ENCODE peak calls at places on chromosomes 13 and 19, in six cellular contexts. One of them, this sample, is unnamed.

GRCh38 chr13:45206340-45206739 is 5.5 kb upstream of the KCTD4 start:
- DNase-seq in mesendoderm: no peak
- DNase-seq in mammary epithelial cell: peak
- DNase-seq in CD4-positive, CD25-positive, alpha-beta regulatory T cell: no peak
- DNase-seq in CD8-positive, alpha-beta memory T cell: no peak
- DNase-seq in heart left ventricle: no peak
- DNase-seq in this sample: no peak

GRCh38 chr13:30394798-30395191 is 27.5 kb upstream of the UBE2L5 start:
- DNase-seq in mesendoderm: no peak
- DNase-seq in mammary epithelial cell: peak
- DNase-seq in CD4-positive, CD25-positive, alpha-beta regulatory T cell: peak
- DNase-seq in CD8-positive, alpha-beta memory T cell: no peak
- DNase-seq in heart left ventricle: no peak
- DNase-seq in this sample: no peak

GRCh38 chr19:14497347-14497921 is 1.5 kb upstream of the GIPC1 start:
- DNase-seq in mesendoderm: no peak
- DNase-seq in mammary epithelial cell: no peak
- DNase-seq in CD4-positive, CD25-positive, alpha-beta regulatory T cell: no peak
- DNase-seq in CD8-positive, alpha-beta memory T cell: no peak
- DNase-seq in heart left ventricle: no peak
- DNase-seq in this sample: no peak

GRCh38 chr13:99029576-99029975 is 51.7 kb upstream of the DOCK9 start:
- DNase-seq in mesendoderm: no peak
- DNase-seq in mammary epithelial cell: no peak
- DNase-seq in CD4-positive, CD25-positive, alpha-beta regulatory T cell: no peak
- DNase-seq in CD8-positive, alpha-beta memory T cell: no peak
- DNase-seq in heart left ventricle: no peak
- DNase-seq in this sample: no peak

GRCh38 chr19:20070691-20071090 is 7.1 kb upstream of the ZNF90 start:
- DNase-seq in mesendoderm: no peak
- DNase-seq in mammary epithelial cell: no peak
- DNase-seq in CD4-positive, CD25-positive, alpha-beta regulatory T cell: no peak
- DNase-seq in CD8-positive, alpha-beta memory T cell: no peak
- DNase-seq in heart left ventricle: no peak
- DNase-seq in this sample: no peak

GRCh38 chr13:99805361-99805760 is 166.2 kb downstream of the ZIC5 start:
- DNase-seq in mesendoderm: peak
- DNase-seq in mammary epithelial cell: no peak
- DNase-seq in CD4-positive, CD25-positive, alpha-beta regulatory T cell: no peak
- DNase-seq in CD8-positive, alpha-beta memory T cell: no peak
- DNase-seq in heart left ventricle: no peak
- DNase-seq in this sample: no peak

GRCh38 chr19:40576181-40576584 is 490 bp upstream of the SHKBP1 start:
- DNase-seq in mesendoderm: peak
- DNase-seq in mammary epithelial cell: no peak
- DNase-seq in CD4-positive, CD25-positive, alpha-beta regulatory T cell: no peak
- DNase-seq in CD8-positive, alpha-beta memory T cell: no peak
- DNase-seq in heart left ventricle: no peak
- DNase-seq in this sample: no peak

GRCh38 chr19:50203281-50204080 is at the start of gene MYH14:
- DNase-seq in mesendoderm: peak
- DNase-seq in mammary epithelial cell: no peak
- DNase-seq in CD4-positive, CD25-positive, alpha-beta regulatory T cell: no peak
- DNase-seq in CD8-positive, alpha-beta memory T cell: no peak
- DNase-seq in heart left ventricle: peak
- DNase-seq in this sample: peak

GRCh38 chr19:4794971-4795370 is 3.4 kb downstream of the FEM1A start:
- DNase-seq in mesendoderm: no peak
- DNase-seq in mammary epithelial cell: peak
- DNase-seq in CD4-positive, CD25-positive, alpha-beta regulatory T cell: no peak
- DNase-seq in CD8-positive, alpha-beta memory T cell: no peak
- DNase-seq in heart left ventricle: no peak
- DNase-seq in this sample: no peak

GRCh38 chr13:113470073-113470472 is 16.8 kb upstream of the ADPRHL1 start:
- DNase-seq in mesendoderm: no peak
- DNase-seq in mammary epithelial cell: no peak
- DNase-seq in CD4-positive, CD25-positive, alpha-beta regulatory T cell: no peak
- DNase-seq in CD8-positive, alpha-beta memory T cell: no peak
- DNase-seq in heart left ventricle: no peak
- DNase-seq in this sample: no peak

GRCh38 chr13:97422118-97423054 is 11.6 kb upstream of the RAP2A start:
- DNase-seq in mesendoderm: no peak
- DNase-seq in mammary epithelial cell: no peak
- DNase-seq in CD4-positive, CD25-positive, alpha-beta regulatory T cell: no peak
- DNase-seq in CD8-positive, alpha-beta memory T cell: no peak
- DNase-seq in heart left ventricle: no peak
- DNase-seq in this sample: no peak

GRCh38 chr13:100306444-100306999 is 217.6 kb downstream of the PCCA start:
- DNase-seq in mesendoderm: no peak
- DNase-seq in mammary epithelial cell: no peak
- DNase-seq in CD4-positive, CD25-positive, alpha-beta regulatory T cell: no peak
- DNase-seq in CD8-positive, alpha-beta memory T cell: no peak
- DNase-seq in heart left ventricle: no peak
- DNase-seq in this sample: peak

GRCh38 chr13:35512271-35512920 is 35.9 kb upstream of the MAB21L1 start:
- DNase-seq in mesendoderm: peak
- DNase-seq in mammary epithelial cell: peak
- DNase-seq in CD4-positive, CD25-positive, alpha-beta regulatory T cell: no peak
- DNase-seq in CD8-positive, alpha-beta memory T cell: no peak
- DNase-seq in heart left ventricle: peak
- DNase-seq in this sample: no peak

GRCh38 chr13:36819811-36820140 is 754 bp downstream of the RFXAP start:
- DNase-seq in mesendoderm: peak
- DNase-seq in mammary epithelial cell: peak
- DNase-seq in CD4-positive, CD25-positive, alpha-beta regulatory T cell: peak
- DNase-seq in CD8-positive, alpha-beta memory T cell: peak
- DNase-seq in heart left ventricle: no peak
- DNase-seq in this sample: peak

DNA sequence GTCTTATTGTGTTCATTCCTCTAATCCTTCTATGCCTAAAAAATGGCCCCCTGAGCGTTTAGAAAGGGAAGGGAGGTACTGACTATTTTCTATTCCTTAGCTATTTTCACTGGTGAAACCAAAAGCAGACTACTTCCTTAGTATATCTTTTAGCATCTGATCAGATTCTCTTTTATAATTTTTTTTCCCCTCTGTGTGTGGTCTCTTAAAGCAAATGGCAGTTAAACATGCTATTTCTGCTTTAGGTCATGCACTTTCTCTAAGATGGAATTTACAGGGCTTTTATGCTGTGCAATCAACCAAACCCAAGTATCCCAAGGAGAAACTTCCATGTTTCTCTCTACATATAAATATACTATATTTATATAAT is 10.0 kb upstream of the ITM2B start:
- DNase-seq in mesendoderm: no peak
- DNase-seq in mammary epithelial cell: no peak
- DNase-seq in CD4-positive, CD25-positive, alpha-beta regulatory T cell: no peak
- DNase-seq in CD8-positive, alpha-beta memory T cell: no peak
- DNase-seq in heart left ventricle: no peak
- DNase-seq in this sample: no peak
- H3K4me3 ChIP-seq in mesendoderm: no peak
- H3K4me3 ChIP-seq in mammary epithelial cell: no peak
- H3K4me3 ChIP-seq in CD4-positive, CD25-positive, alpha-beta regulatory T cell: peak
- H3K4me3 ChIP-seq in CD8-positive, alpha-beta memory T cell: peak
- H3K4me3 ChIP-seq in heart left ventricle: peak
- H3K4me3 ChIP-seq in this sample: no peak

GRCh38 chr13:74289130-74289529 is 154.9 kb upstream of the KLF12 start:
- DNase-seq in mesendoderm: peak
- DNase-seq in mammary epithelial cell: no peak
- DNase-seq in CD4-positive, CD25-positive, alpha-beta regulatory T cell: no peak
- DNase-seq in CD8-positive, alpha-beta memory T cell: no peak
- DNase-seq in heart left ventricle: no peak
- DNase-seq in this sample: no peak
- H3K27ac ChIP-seq in mesendoderm: no peak
- H3K27ac ChIP-seq in mammary epithelial cell: no peak
- H3K27ac ChIP-seq in CD4-positive, CD25-positive, alpha-beta regulatory T cell: no peak
- H3K27ac ChIP-seq in CD8-positive, alpha-beta memory T cell: no peak
- H3K27ac ChIP-seq in heart left ventricle: peak
- H3K27ac ChIP-seq in this sample: no peak

GRCh38 chr19:7410946-7411345 is 62.2 kb downstream of the ARHGEF18 start:
- DNase-seq in mesendoderm: no peak
- DNase-seq in mammary epithelial cell: no peak
- DNase-seq in CD4-positive, CD25-positive, alpha-beta regulatory T cell: no peak
- DNase-seq in CD8-positive, alpha-beta memory T cell: no peak
- DNase-seq in heart left ventricle: no peak
- DNase-seq in this sample: no peak

GRCh38 chr19:7413629-7414028 is 64.9 kb downstream of the ARHGEF18 start:
- DNase-seq in mesendoderm: no peak
- DNase-seq in mammary epithelial cell: no peak
- DNase-seq in CD4-positive, CD25-positive, alpha-beta regulatory T cell: no peak
- DNase-seq in CD8-positive, alpha-beta memory T cell: no peak
- DNase-seq in heart left ventricle: no peak
- DNase-seq in this sample: no peak

GRCh38 chr19:7408251-7408650 is 59.5 kb downstream of the ARHGEF18 start:
- DNase-seq in mesendoderm: no peak
- DNase-seq in mammary epithelial cell: no peak
- DNase-seq in CD4-positive, CD25-positive, alpha-beta regulatory T cell: no peak
- DNase-seq in CD8-positive, alpha-beta memory T cell: no peak
- DNase-seq in heart left ventricle: no peak
- DNase-seq in this sample: no peak
- H3K4me3 ChIP-seq in mesendoderm: no peak
- H3K4me3 ChIP-seq in mammary epithelial cell: no peak
- H3K4me3 ChIP-seq in CD4-positive, CD25-positive, alpha-beta regulatory T cell: no peak
- H3K4me3 ChIP-seq in CD8-positive, alpha-beta memory T cell: no peak
- H3K4me3 ChIP-seq in heart left ventricle: no peak
- H3K4me3 ChIP-seq in this sample: no peak

DNA sequence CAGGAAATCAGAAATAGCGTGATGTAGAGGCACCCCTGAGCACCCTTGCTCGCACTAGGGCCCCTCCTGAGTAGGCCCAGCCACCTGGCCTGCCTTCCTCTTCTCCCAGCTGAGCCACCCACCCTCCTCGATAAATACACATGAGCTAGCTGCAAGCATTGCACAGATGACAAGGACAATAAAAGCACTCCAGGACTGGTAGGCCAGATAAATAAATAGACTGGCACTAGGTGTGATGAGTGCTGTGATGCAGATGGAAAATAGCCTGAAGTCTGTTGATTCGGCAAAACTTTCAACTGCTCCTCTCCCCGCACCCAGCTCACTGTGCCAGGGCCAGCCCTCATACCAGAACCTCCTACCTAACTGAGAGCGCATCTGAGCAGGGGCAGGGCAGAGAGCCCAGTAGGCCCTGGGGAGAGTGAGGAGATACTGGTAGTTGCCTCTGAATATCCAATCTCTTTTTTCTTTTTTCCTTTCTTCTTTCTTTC is 54.5 kb upstream of the GPI start:
- DNase-seq in mesendoderm: no peak
- DNase-seq in mammary epithelial cell: no peak
- DNase-seq in CD4-positive, CD25-positive, alpha-beta regulatory T cell: no peak
- DNase-seq in CD8-positive, alpha-beta memory T cell: no peak
- DNase-seq in heart left ventricle: no peak
- DNase-seq in this sample: no peak
- H3K27ac ChIP-seq in mesendoderm: no peak
- H3K27ac ChIP-seq in mammary epithelial cell: no peak
- H3K27ac ChIP-seq in CD4-positive, CD25-positive, alpha-beta regulatory T cell: peak
- H3K27ac ChIP-seq in CD8-positive, alpha-beta memory T cell: no peak
- H3K27ac ChIP-seq in heart left ventricle: peak
- H3K27ac ChIP-seq in this sample: peak

GRCh38 chr19:38564981-38565685 is 52.6 kb downstream of the MAP4K1 start:
- DNase-seq in mesendoderm: no peak
- DNase-seq in mammary epithelial cell: no peak
- DNase-seq in CD4-positive, CD25-positive, alpha-beta regulatory T cell: no peak
- DNase-seq in CD8-positive, alpha-beta memory T cell: no peak
- DNase-seq in heart left ventricle: no peak
- DNase-seq in this sample: no peak
- H3K4me3 ChIP-seq in mesendoderm: no peak
- H3K4me3 ChIP-seq in mammary epithelial cell: no peak
- H3K4me3 ChIP-seq in CD4-positive, CD25-positive, alpha-beta regulatory T cell: no peak
- H3K4me3 ChIP-seq in CD8-positive, alpha-beta memory T cell: no peak
- H3K4me3 ChIP-seq in heart left ventricle: no peak
- H3K4me3 ChIP-seq in this sample: peak

GRCh38 chr13:79124183-79124582 is 281.9 kb downstream of the RBM26 start:
- DNase-seq in mesendoderm: no peak
- DNase-seq in mammary epithelial cell: no peak
- DNase-seq in CD4-positive, CD25-positive, alpha-beta regulatory T cell: no peak
- DNase-seq in CD8-positive, alpha-beta memory T cell: no peak
- DNase-seq in heart left ventricle: no peak
- DNase-seq in this sample: no peak

GRCh38 chr13:79126706-79127105 is 279.3 kb downstream of the RBM26 start:
- DNase-seq in mesendoderm: no peak
- DNase-seq in mammary epithelial cell: peak
- DNase-seq in CD4-positive, CD25-positive, alpha-beta regulatory T cell: no peak
- DNase-seq in CD8-positive, alpha-beta memory T cell: no peak
- DNase-seq in heart left ventricle: no peak
- DNase-seq in this sample: no peak

DNA sequence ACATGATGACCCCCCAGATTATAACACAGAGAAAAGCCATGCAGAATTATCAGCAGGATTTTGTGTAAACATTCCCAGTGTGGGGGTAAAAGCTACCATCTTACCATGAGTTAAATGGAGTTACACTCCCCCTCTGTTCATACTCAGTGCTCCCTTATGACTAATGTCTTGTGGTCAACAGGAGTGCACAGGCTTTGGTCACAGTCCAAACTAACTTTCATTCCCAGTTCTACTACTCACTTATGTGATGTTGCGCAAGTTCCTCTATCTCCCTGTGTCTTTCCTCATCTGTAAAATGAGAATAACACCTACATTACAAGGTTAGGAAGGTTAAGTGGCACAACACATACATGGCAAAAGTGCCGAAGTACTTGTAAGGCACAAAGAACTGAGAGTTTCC is 277.9 kb downstream of the RBM26 start:
- DNase-seq in mesendoderm: no peak
- DNase-seq in mammary epithelial cell: peak
- DNase-seq in CD4-positive, CD25-positive, alpha-beta regulatory T cell: no peak
- DNase-seq in CD8-positive, alpha-beta memory T cell: no peak
- DNase-seq in heart left ventricle: no peak
- DNase-seq in this sample: no peak
- H3K27ac ChIP-seq in mesendoderm: no peak
- H3K27ac ChIP-seq in mammary epithelial cell: no peak
- H3K27ac ChIP-seq in CD4-positive, CD25-positive, alpha-beta regulatory T cell: no peak
- H3K27ac ChIP-seq in CD8-positive, alpha-beta memory T cell: no peak
- H3K27ac ChIP-seq in heart left ventricle: no peak
- H3K27ac ChIP-seq in this sample: no peak

GRCh38 chr13:51532736-51533197 is 51.5 kb upstream of the WDFY2 start:
- DNase-seq in mesendoderm: peak
- DNase-seq in mammary epithelial cell: no peak
- DNase-seq in CD4-positive, CD25-positive, alpha-beta regulatory T cell: no peak
- DNase-seq in CD8-positive, alpha-beta memory T cell: no peak
- DNase-seq in heart left ventricle: no peak
- DNase-seq in this sample: no peak
- H3K4me3 ChIP-seq in mesendoderm: no peak
- H3K4me3 ChIP-seq in mammary epithelial cell: no peak
- H3K4me3 ChIP-seq in CD4-positive, CD25-positive, alpha-beta regulatory T cell: no peak
- H3K4me3 ChIP-seq in CD8-positive, alpha-beta memory T cell: no peak
- H3K4me3 ChIP-seq in heart left ventricle: no peak
- H3K4me3 ChIP-seq in this sample: no peak

GRCh38 chr19:58479303-58479702 is 3.2 kb downstream of the ZNF446 start:
- DNase-seq in mesendoderm: no peak
- DNase-seq in mammary epithelial cell: no peak
- DNase-seq in CD4-positive, CD25-positive, alpha-beta regulatory T cell: no peak
- DNase-seq in CD8-positive, alpha-beta memory T cell: no peak
- DNase-seq in heart left ventricle: no peak
- DNase-seq in this sample: no peak

GRCh38 chr19:58476498-58477015 is 405 bp downstream of the ZNF446 start:
- DNase-seq in mesendoderm: peak
- DNase-seq in mammary epithelial cell: no peak
- DNase-seq in CD4-positive, CD25-positive, alpha-beta regulatory T cell: no peak
- DNase-seq in CD8-positive, alpha-beta memory T cell: no peak
- DNase-seq in heart left ventricle: peak
- DNase-seq in this sample: peak

GRCh38 chr19:58475714-58476497 is at the start of gene ZNF446:
- DNase-seq in mesendoderm: peak
- DNase-seq in mammary epithelial cell: peak
- DNase-seq in CD4-positive, CD25-positive, alpha-beta regulatory T cell: peak
- DNase-seq in CD8-positive, alpha-beta memory T cell: peak
- DNase-seq in heart left ventricle: peak
- DNase-seq in this sample: peak

GRCh38 chr19:58477130-58477529 is 978 bp downstream of the ZNF446 start:
- DNase-seq in mesendoderm: no peak
- DNase-seq in mammary epithelial cell: no peak
- DNase-seq in CD4-positive, CD25-positive, alpha-beta regulatory T cell: no peak
- DNase-seq in CD8-positive, alpha-beta memory T cell: no peak
- DNase-seq in heart left ventricle: no peak
- DNase-seq in this sample: no peak

GRCh38 chr19:58477871-58478270 is 1.7 kb downstream of the ZNF446 start:
- DNase-seq in mesendoderm: no peak
- DNase-seq in mammary epithelial cell: no peak
- DNase-seq in CD4-positive, CD25-positive, alpha-beta regulatory T cell: no peak
- DNase-seq in CD8-positive, alpha-beta memory T cell: no peak
- DNase-seq in heart left ventricle: no peak
- DNase-seq in this sample: no peak
- H3K27ac ChIP-seq in mesendoderm: no peak
- H3K27ac ChIP-seq in mammary epithelial cell: no peak
- H3K27ac ChIP-seq in CD4-positive, CD25-positive, alpha-beta regulatory T cell: no peak
- H3K27ac ChIP-seq in CD8-positive, alpha-beta memory T cell: no peak
- H3K27ac ChIP-seq in heart left ventricle: no peak
- H3K27ac ChIP-seq in this sample: no peak

This sample was measured in A673.